ENCODE peak calls at places on chromosomes 3 and 15, in six cellular contexts. S, V, Z, M, L and X are unnamed samples.

GRCh38 chr3:192566706-192567290 is 160.5 kb downstream of the FGF12 start:
- DNase-seq in V (peak), M (peak), Z (peak), L (peak), S (peak), X (peak)

GRCh38 chr3:30681276-30682211 is 75.1 kb downstream of the TGFBR2 start:
- DNase-seq in S (peak), V (no peak), M (peak), L (no peak), Z (no peak), X (no peak)

GRCh38 chr3:177463863-177464262 is 266.6 kb upstream of the TBL1XR1 start:
- DNase-seq in Z (no peak), S (peak), L (no peak), V (no peak), M (no peak), X (no peak)

GRCh38 chr15:89038146-89038545 is 50.1 kb upstream of the ABHD2 start:
- DNase-seq in L (no peak), V (no peak), S (no peak), Z (no peak), M (no peak), X (no peak)

GRCh38 chr3:21524113-21524512 is 226.9 kb downstream of the ZNF385D start:
- DNase-seq in S (peak), M (no peak), L (no peak), Z (no peak), V (no peak), X (no peak)

GRCh38 chr3:56801151-56801596 is 575 bp downstream of the ARHGEF3 start:
- DNase-seq in M (no peak), S (no peak), V (no peak), Z (peak), L (peak), X (no peak)

GRCh38 chr15:77063249-77063648 is 7.7 kb downstream of the TSPAN3 start:
- DNase-seq in L (no peak), Z (no peak), S (no peak), M (no peak), V (no peak), X (no peak)

GRCh38 chr3:4587061-4587837 is 94.1 kb downstream of the ITPR1 start:
- DNase-seq in L (no peak), Z (no peak), S (no peak), V (no peak), M (no peak), X (no peak)

GRCh38 chr3:110436209-110436608 is 635.4 kb upstream of the NECTIN3 start:
- DNase-seq in V (no peak), M (no peak), Z (no peak), L (no peak), S (no peak), X (no peak)

GRCh38 chr15:89664441-89664840 is 9.2 kb upstream of the KIF7 start:
- DNase-seq in Z (no peak), M (no peak), L (no peak), V (no peak), S (no peak), X (no peak)

GRCh38 chr3:171950373-171950772 is 89.0 kb upstream of the FNDC3B start:
- DNase-seq in M (no peak), Z (no peak), S (peak), V (peak), L (no peak), X (no peak)

GRCh38 chr15:66702770-66703539 is 919 bp downstream of the SMAD6 start:
- DNase-seq in Z (peak), V (peak), S (peak), L (peak), M (no peak), X (no peak)

GRCh38 chr3:194465920-194466570 is 20.8 kb downstream of the ATP13A3 start:
- DNase-seq in M (no peak), S (no peak), V (peak), L (no peak), Z (no peak), X (no peak)

GRCh38 chr15:59456114-59456513 is 18.1 kb downstream of the FAM81A start:
- DNase-seq in M (no peak), Z (peak), S (no peak), V (no peak), L (no peak), X (no peak)

GRCh38 chr15:33045066-33045810 is 149.3 kb downstream of the FMN1 start:
- DNase-seq in L (no peak), S (no peak), Z (no peak), V (no peak), M (no peak), X (no peak)

GRCh38 chr15:77819841-77820728 is 187.4 kb upstream of the LINGO1 start:
- DNase-seq in V (no peak), M (no peak), S (peak), Z (no peak), L (no peak), X (peak)

GRCh38 chr3:194134231-194134756 is 1.7 kb upstream of the HES1 start:
- DNase-seq in S (peak), M (peak), L (peak), V (peak), Z (no peak), X (no peak)

GRCh38 chr3:58924581-58924980 is 125.2 kb downstream of the CFAP20DC start:
- DNase-seq in Z (no peak), M (no peak), L (no peak), S (no peak), V (no peak), X (no peak)

GRCh38 chr15:88745696-88746095 is 57.5 kb upstream of the ACAN start:
- DNase-seq in V (no peak), Z (no peak), S (peak), M (no peak), L (no peak), X (no peak)

GRCh38 chr15:94924971-94925593 is 693.7 kb downstream of the MCTP2 start:
- DNase-seq in S (no peak), M (no peak), V (no peak), Z (no peak), L (no peak), X (no peak)

GRCh38 chr15:93241696-93242585 is 152.9 kb upstream of the RGMA start:
- DNase-seq in S (no peak), M (no peak), Z (no peak), V (no peak), L (no peak), X (no peak)

GRCh38 chr3:58321791-58322190 is 10.9 kb upstream of the PXK start:
- DNase-seq in S (no peak), L (no peak), M (no peak), V (no peak), Z (no peak), X (no peak)

GRCh38 chr3:59308684-59309083 is 258.9 kb upstream of the CFAP20DC start:
- DNase-seq in M (no peak), L (no peak), Z (no peak), V (no peak), S (no peak), X (no peak)